ENCODE peak calls at places on chromosome 15, in eight cellular contexts. One of them, this sample, is unnamed. For H3K4me1, the result is how much of the 10 kb centered on the place peaks cover.

GRCh38 chr15:40830884-40831283 is 2.4 kb upstream of the PPP1R14D start:
- DNase-seq in GM23248: no peak
- DNase-seq in fibroblast of lung: no peak
- DNase-seq in A549: no peak
- DNase-seq in HepG2: no peak
- DNase-seq in K562: no peak
- DNase-seq in IMR-90: no peak
- DNase-seq in MM.1S: no peak
- DNase-seq in this sample: no peak

GRCh38 chr15:95304116-95304873 is 1026.2 kb upstream of the NR2F2 start:
- DNase-seq in IMR-90: peak
- DNase-seq in GM23248: peak
- DNase-seq in fibroblast of lung: peak
- DNase-seq in MM.1S: no peak
- DNase-seq in K562: no peak
- DNase-seq in HepG2: no peak
- DNase-seq in A549: no peak
- DNase-seq in this sample: no peak

GRCh38 chr15:66474140-66474539 is 23.4 kb downstream of the SNAPC5 start:
- DNase-seq in fibroblast of lung: no peak
- DNase-seq in A549: no peak
- DNase-seq in K562: no peak
- DNase-seq in MM.1S: no peak
- DNase-seq in GM23248: no peak
- DNase-seq in HepG2: no peak
- DNase-seq in IMR-90: no peak
- DNase-seq in this sample: no peak

GRCh38 chr15:37014566-37014965 is 85.8 kb downstream of the MEIS2 start:
- DNase-seq in K562: no peak
- DNase-seq in HepG2: no peak
- DNase-seq in fibroblast of lung: no peak
- DNase-seq in A549: no peak
- DNase-seq in IMR-90: no peak
- DNase-seq in MM.1S: no peak
- DNase-seq in GM23248: no peak
- DNase-seq in this sample: no peak

GRCh38 chr15:95918525-95918924 is 412.0 kb upstream of the NR2F2 start:
- DNase-seq in IMR-90: no peak
- DNase-seq in MM.1S: no peak
- DNase-seq in A549: no peak
- DNase-seq in fibroblast of lung: no peak
- DNase-seq in GM23248: no peak
- DNase-seq in HepG2: no peak
- DNase-seq in K562: no peak
- DNase-seq in this sample: no peak

GRCh38 chr15:43267439-43267838 is 711 bp upstream of the TGM5 start:
- DNase-seq in IMR-90: no peak
- DNase-seq in MM.1S: no peak
- DNase-seq in GM23248: no peak
- DNase-seq in K562: no peak
- DNase-seq in HepG2: no peak
- DNase-seq in A549: no peak
- DNase-seq in fibroblast of lung: no peak
- DNase-seq in this sample: no peak

GRCh38 chr15:100433304-100433703 is 91.5 kb upstream of the ADAMTS17 start:
- DNase-seq in MM.1S: no peak
- DNase-seq in A549: no peak
- DNase-seq in HepG2: no peak
- DNase-seq in fibroblast of lung: no peak
- DNase-seq in GM23248: no peak
- DNase-seq in IMR-90: no peak
- DNase-seq in K562: no peak
- DNase-seq in this sample: no peak

GRCh38 chr15:85142324-85142723 is 160.7 kb downstream of the PDE8A start:
- DNase-seq in IMR-90: peak
- DNase-seq in HepG2: no peak
- DNase-seq in fibroblast of lung: peak
- DNase-seq in K562: no peak
- DNase-seq in MM.1S: no peak
- DNase-seq in GM23248: peak
- DNase-seq in A549: no peak
- DNase-seq in this sample: peak

GRCh38 chr15:85024509-85025336 is 43.1 kb downstream of the PDE8A start:
- DNase-seq in IMR-90: peak
- DNase-seq in MM.1S: no peak
- DNase-seq in K562: no peak
- DNase-seq in GM23248: peak
- DNase-seq in fibroblast of lung: peak
- DNase-seq in HepG2: peak
- DNase-seq in A549: peak
- DNase-seq in this sample: peak

GRCh38 chr15:51888593-51889195 is 59.2 kb downstream of the TMOD3 start:
- DNase-seq in K562: peak
- DNase-seq in HepG2: no peak
- DNase-seq in MM.1S: peak
- DNase-seq in GM23248: peak
- DNase-seq in fibroblast of lung: peak
- DNase-seq in IMR-90: peak
- DNase-seq in A549: peak
- DNase-seq in this sample: no peak

GRCh38 chr15:77557178-77557960 is 75.3 kb downstream of the LINGO1 start:
- DNase-seq in fibroblast of lung: no peak
- DNase-seq in IMR-90: no peak
- DNase-seq in K562: peak
- DNase-seq in HepG2: no peak
- DNase-seq in A549: no peak
- DNase-seq in GM23248: no peak
- DNase-seq in MM.1S: no peak
- DNase-seq in this sample: no peak

GRCh38 chr15:41334293-41335120 is 1.8 kb downstream of the NUSAP1 start:
- DNase-seq in K562: peak
- DNase-seq in GM23248: no peak
- DNase-seq in A549: no peak
- DNase-seq in IMR-90: no peak
- DNase-seq in HepG2: no peak
- DNase-seq in MM.1S: no peak
- DNase-seq in fibroblast of lung: no peak
- DNase-seq in this sample: no peak

GRCh38 chr15:39582286-39582976 is 1.6 kb downstream of the THBS1 start:
- DNase-seq in GM23248: peak
- DNase-seq in fibroblast of lung: peak
- DNase-seq in HepG2: no peak
- DNase-seq in K562: no peak
- DNase-seq in MM.1S: no peak
- DNase-seq in IMR-90: peak
- DNase-seq in A549: no peak
- DNase-seq in this sample: no peak

GRCh38 chr15:38323895-38324294 is 71.3 kb downstream of the SPRED1 start:
- DNase-seq in A549: no peak
- DNase-seq in IMR-90: no peak
- DNase-seq in GM23248: no peak
- DNase-seq in K562: peak
- DNase-seq in fibroblast of lung: no peak
- DNase-seq in HepG2: no peak
- DNase-seq in MM.1S: no peak
- DNase-seq in this sample: no peak

GRCh38 chr15:99425666-99426301 is 140.0 kb upstream of the MEF2A start:
- DNase-seq in HepG2: no peak
- DNase-seq in IMR-90: no peak
- DNase-seq in MM.1S: no peak
- DNase-seq in GM23248: no peak
- DNase-seq in K562: no peak
- DNase-seq in A549: no peak
- DNase-seq in fibroblast of lung: no peak
- DNase-seq in this sample: no peak

GRCh38 chr15:60370105-60370803 is 27.5 kb downstream of the ANXA2 start:
- DNase-seq in IMR-90: no peak
- DNase-seq in A549: no peak
- DNase-seq in fibroblast of lung: no peak
- DNase-seq in HepG2: no peak
- DNase-seq in MM.1S: no peak
- DNase-seq in GM23248: peak
- DNase-seq in K562: no peak
- DNase-seq in this sample: no peak

GRCh38 chr15:59168536-59168935 is 38.1 kb upstream of the LDHAL6B start:
- DNase-seq in fibroblast of lung: peak
- DNase-seq in GM23248: peak
- DNase-seq in HepG2: peak
- DNase-seq in K562: no peak
- DNase-seq in IMR-90: peak
- DNase-seq in MM.1S: no peak
- DNase-seq in A549: no peak
- DNase-seq in this sample: no peak

GRCh38 chr15:42275780-42276395 is 2.7 kb upstream of the TMEM87A start:
- DNase-seq in K562: no peak
- DNase-seq in A549: no peak
- DNase-seq in MM.1S: no peak
- DNase-seq in IMR-90: no peak
- DNase-seq in GM23248: peak
- DNase-seq in fibroblast of lung: no peak
- DNase-seq in HepG2: peak
- DNase-seq in this sample: no peak

GRCh38 chr15:97998307-97999071 is 38.0 kb downstream of the ARRDC4 start:
- DNase-seq in fibroblast of lung: no peak
- DNase-seq in HepG2: no peak
- DNase-seq in GM23248: no peak
- DNase-seq in IMR-90: no peak
- DNase-seq in A549: no peak
- DNase-seq in MM.1S: no peak
- DNase-seq in K562: no peak
- DNase-seq in this sample: no peak

DNA sequence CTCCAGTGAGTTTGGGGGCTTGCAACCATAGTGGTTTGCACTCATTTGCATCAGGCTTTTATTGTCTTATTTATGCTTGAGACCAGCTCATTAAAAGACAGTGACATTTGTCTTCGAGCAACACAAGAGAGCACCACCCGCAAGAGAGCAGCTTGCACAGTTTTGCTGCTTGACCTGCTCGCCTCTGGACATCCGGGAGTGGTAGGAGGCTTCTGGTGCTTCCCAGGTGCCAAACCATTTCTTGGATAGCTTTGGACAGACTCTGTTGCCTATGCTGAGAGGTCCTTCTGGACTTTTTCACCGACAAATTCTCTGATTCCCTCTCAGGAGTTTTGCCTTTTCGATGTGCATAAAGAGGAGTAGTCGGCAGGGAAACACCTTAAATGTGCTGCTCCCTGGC is 294.5 kb downstream of the MEX3B start:
- DNase-seq in K562: no peak
- DNase-seq in A549: no peak
- DNase-seq in MM.1S: no peak
- DNase-seq in HepG2: no peak
- DNase-seq in GM23248: no peak
- DNase-seq in fibroblast of lung: no peak
- DNase-seq in IMR-90: no peak
- DNase-seq in this sample: no peak
- H3K4me2 ChIP-seq in K562: no peak
- H3K4me2 ChIP-seq in A549: no peak
- H3K4me2 ChIP-seq in MM.1S: no peak
- H3K4me2 ChIP-seq in HepG2: no peak
- H3K4me2 ChIP-seq in GM23248: no peak
- H3K4me2 ChIP-seq in fibroblast of lung: no peak
- H3K4me2 ChIP-seq in IMR-90: no peak
- H3K4me2 ChIP-seq in this sample: no peak

GRCh38 chr15:73685561-73685960 is 1.4 kb downstream of the CD276 start:
- DNase-seq in GM23248: peak
- DNase-seq in MM.1S: no peak
- DNase-seq in IMR-90: peak
- DNase-seq in HepG2: no peak
- DNase-seq in A549: no peak
- DNase-seq in K562: no peak
- DNase-seq in fibroblast of lung: peak
- DNase-seq in this sample: no peak

GRCh38 chr15:73686781-73687256 is 2.6 kb downstream of the CD276 start:
- DNase-seq in fibroblast of lung: peak
- DNase-seq in GM23248: peak
- DNase-seq in K562: peak
- DNase-seq in A549: peak
- DNase-seq in HepG2: no peak
- DNase-seq in MM.1S: no peak
- DNase-seq in IMR-90: peak
- DNase-seq in this sample: no peak

GRCh38 chr15:73683624-73684536 is at the start of gene CD276:
- DNase-seq in fibroblast of lung: peak
- DNase-seq in MM.1S: peak
- DNase-seq in GM23248: peak
- DNase-seq in K562: peak
- DNase-seq in IMR-90: peak
- DNase-seq in A549: peak
- DNase-seq in HepG2: peak
- DNase-seq in this sample: peak

GRCh38 chr15:73688455-73688854 is 4.3 kb downstream of the CD276 start:
- DNase-seq in MM.1S: no peak
- DNase-seq in A549: no peak
- DNase-seq in K562: peak
- DNase-seq in fibroblast of lung: no peak
- DNase-seq in IMR-90: peak
- DNase-seq in GM23248: peak
- DNase-seq in HepG2: no peak
- DNase-seq in this sample: no peak

DNA sequence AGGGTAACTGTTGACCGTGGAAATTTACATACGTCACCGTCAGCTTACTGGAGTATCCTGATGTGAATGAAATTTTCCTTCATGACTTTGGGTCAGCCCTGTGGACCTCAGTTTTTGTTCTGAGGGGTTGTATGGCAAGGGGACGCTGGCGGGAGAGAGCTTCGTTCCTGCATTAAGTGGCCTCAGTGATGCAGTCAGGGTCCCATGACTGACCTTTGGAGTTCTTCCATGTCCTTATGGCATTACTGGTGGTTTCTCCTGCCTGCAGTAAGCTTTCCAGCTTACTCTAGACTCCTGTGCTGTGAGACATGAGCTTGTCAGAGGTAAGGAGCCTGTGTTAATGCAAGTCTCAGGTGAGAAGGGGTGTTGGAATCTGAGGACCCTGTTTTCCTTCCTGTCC is 1.8 kb downstream of the CD276 start:
- DNase-seq in MM.1S: no peak
- DNase-seq in IMR-90: no peak
- DNase-seq in HepG2: no peak
- DNase-seq in K562: no peak
- DNase-seq in A549: no peak
- DNase-seq in GM23248: peak
- DNase-seq in fibroblast of lung: peak
- DNase-seq in this sample: no peak
- H3K4me1 ChIP-seq in MM.1S: under half
- H3K4me1 ChIP-seq in IMR-90: under half
- H3K4me1 ChIP-seq in HepG2: half or more
- H3K4me1 ChIP-seq in K562: under half
- H3K4me1 ChIP-seq in A549: under half
- H3K4me1 ChIP-seq in GM23248: half or more
- H3K4me1 ChIP-seq in fibroblast of lung: under half
- H3K4me1 ChIP-seq in this sample: under half

GRCh38 chr15:70195808-70196304 is 98.1 kb upstream of the TLE3 start:
- DNase-seq in IMR-90: peak
- DNase-seq in fibroblast of lung: peak
- DNase-seq in K562: peak
- DNase-seq in GM23248: peak
- DNase-seq in MM.1S: no peak
- DNase-seq in HepG2: peak
- DNase-seq in A549: peak
- DNase-seq in this sample: peak
- H3K4me2 ChIP-seq in IMR-90: no peak
- H3K4me2 ChIP-seq in fibroblast of lung: no peak
- H3K4me2 ChIP-seq in K562: no peak
- H3K4me2 ChIP-seq in GM23248: peak
- H3K4me2 ChIP-seq in MM.1S: peak
- H3K4me2 ChIP-seq in HepG2: peak
- H3K4me2 ChIP-seq in A549: no peak
- H3K4me2 ChIP-seq in this sample: peak

GRCh38 chr15:64461577-64462162 is 1.3 kb downstream of the ZNF609 start:
- DNase-seq in IMR-90: peak
- DNase-seq in A549: peak
- DNase-seq in K562: peak
- DNase-seq in fibroblast of lung: peak
- DNase-seq in HepG2: peak
- DNase-seq in GM23248: peak
- DNase-seq in MM.1S: no peak
- DNase-seq in this sample: no peak
- H3K4me1 ChIP-seq in IMR-90: under half
- H3K4me1 ChIP-seq in A549: under half
- H3K4me1 ChIP-seq in K562: under half
- H3K4me1 ChIP-seq in fibroblast of lung: under half
- H3K4me1 ChIP-seq in HepG2: half or more
- H3K4me1 ChIP-seq in GM23248: under half
- H3K4me1 ChIP-seq in MM.1S: under half
- H3K4me1 ChIP-seq in this sample: under half

This sample was measured in PC-9.